ENCODE peak calls at places on chromosomes 5 and 9, in eight cellular contexts. U is K562, N is HCT116, J is GM23338, I is HL-60, Z is GM12878, L is SK-N-SH, F is HepG2. A is an unnamed sample. For H3K27me3, the result is how much of the 10 kb centered on the place peaks cover.

GRCh38 chr5:41371741-41372140 is 138.7 kb downstream of the PLCXD3 start:
- DNase-seq in U (no peak), N (no peak), J (no peak), I (no peak), Z (no peak), L (no peak), F (no peak), A (no peak)

GRCh38 chr5:148084269-148084668 is 20.5 kb downstream of the SPINK5 start:
- DNase-seq in U (no peak), N (no peak), J (peak), I (no peak), Z (no peak), L (no peak), F (no peak), A (no peak)

GRCh38 chr5:151214614-151215545 is 9.0 kb downstream of the CCDC69 start:
- DNase-seq in U (no peak), N (no peak), J (no peak), I (peak), Z (peak), L (no peak), F (peak), A (no peak)

GRCh38 chr9:97703437-97704326 is 6.5 kb upstream of the XPA start:
- DNase-seq in U (no peak), N (peak), J (no peak), I (no peak), Z (peak), L (peak), F (peak), A (peak)

GRCh38 chr5:3276891-3277290 is 318.7 kb upstream of the IRX1 start:
- DNase-seq in U (no peak), N (no peak), J (no peak), I (no peak), Z (no peak), L (no peak), F (no peak), A (no peak)

GRCh38 chr9:81772144-81772543 is 82.8 kb upstream of the TLE1 start:
- DNase-seq in U (no peak), N (no peak), J (no peak), I (no peak), Z (no peak), L (no peak), F (no peak), A (no peak)

GRCh38 chr5:157607371-157608161 is 32.0 kb upstream of the ADAM19 start:
- DNase-seq in U (peak), N (peak), J (no peak), I (no peak), Z (no peak), L (no peak), F (no peak), A (no peak)

GRCh38 chr5:1336749-1337489 is 8.0 kb downstream of the CLPTM1L start:
- DNase-seq in U (no peak), N (no peak), J (no peak), I (no peak), Z (no peak), L (no peak), F (no peak), A (no peak)

GRCh38 chr9:23771746-23772145 is 54.3 kb downstream of the ELAVL2 start:
- DNase-seq in U (no peak), N (no peak), J (no peak), I (no peak), Z (no peak), L (no peak), F (no peak), A (no peak)

GRCh38 chr5:56003179-56003578 is 8.4 kb upstream of the IL6ST start:
- DNase-seq in U (peak), N (peak), J (no peak), I (no peak), Z (no peak), L (no peak), F (peak), A (no peak)

DNA sequence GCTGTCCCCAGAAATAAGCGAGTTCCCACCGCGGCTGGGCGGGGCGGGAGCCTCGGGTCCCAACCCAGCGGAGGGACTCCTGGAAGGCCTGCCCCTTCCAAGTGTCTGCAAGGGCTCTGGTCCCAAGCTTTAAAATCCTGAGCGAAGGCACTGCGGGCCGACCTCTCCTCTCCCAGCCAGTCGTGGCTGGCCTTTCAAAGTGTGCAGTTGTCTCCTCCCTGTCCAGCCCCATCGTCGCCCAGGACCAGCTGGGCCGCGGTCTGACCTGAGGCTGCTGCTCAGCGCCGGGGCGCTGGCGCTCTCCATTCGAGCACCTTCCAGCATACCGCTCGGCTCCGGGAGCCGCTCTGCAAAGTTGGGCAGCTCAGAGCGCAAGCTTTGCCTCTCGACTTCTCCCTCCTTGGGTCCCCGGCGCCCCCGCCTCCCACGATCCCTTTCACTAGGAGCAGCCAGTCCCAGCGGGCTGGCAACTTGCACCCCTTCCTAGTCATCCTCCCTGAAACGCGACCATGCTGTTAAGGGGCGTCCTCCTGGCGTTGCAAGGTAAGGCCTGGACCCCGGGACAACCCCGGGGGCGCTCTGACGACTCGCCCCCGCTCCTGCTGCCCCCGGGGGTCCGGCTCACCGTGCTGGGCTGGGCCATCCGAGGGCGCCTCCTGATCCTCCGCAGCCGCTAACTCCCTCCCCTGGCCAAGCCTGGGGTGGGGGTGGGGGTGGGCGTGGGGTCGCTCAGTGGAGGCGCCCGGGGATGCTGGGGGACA is at the start of gene MAMDC2:
- DNase-seq in U (no peak), N (no peak), J (peak), I (no peak), Z (no peak), L (peak), F (no peak), A (no peak)
- H3K27ac ChIP-seq in U (no peak), N (peak), J (peak), I (no peak), Z (no peak), L (no peak), F (no peak), A (no peak)

GRCh38 chr5:83447533-83447932 is 24.0 kb upstream of the VCAN start:
- DNase-seq in U (no peak), N (no peak), J (peak), I (no peak), Z (no peak), L (no peak), F (no peak), A (no peak)
- H3K27me3 ChIP-seq in U (under half), N (under half), J (under half), I (under half), Z (under half), L (under half), F (under half), A (under half)

GRCh38 chr9:131695366-131696162 is 44.3 kb downstream of the RAPGEF1 start:
- DNase-seq in U (no peak), N (no peak), J (no peak), I (no peak), Z (no peak), L (no peak), F (no peak), A (no peak)

GRCh38 chr9:131696163-131696439 is 43.8 kb downstream of the RAPGEF1 start:
- DNase-seq in U (no peak), N (no peak), J (peak), I (no peak), Z (no peak), L (no peak), F (no peak), A (no peak)

GRCh38 chr9:131697908-131698714 is 41.8 kb downstream of the RAPGEF1 start:
- DNase-seq in U (no peak), N (no peak), J (peak), I (peak), Z (no peak), L (no peak), F (no peak), A (no peak)

GRCh38 chr9:131698715-131699053 is 41.2 kb downstream of the RAPGEF1 start:
- DNase-seq in U (no peak), N (no peak), J (no peak), I (no peak), Z (no peak), L (no peak), F (no peak), A (no peak)

GRCh38 chr9:131697097-131697496 is 42.8 kb downstream of the RAPGEF1 start:
- DNase-seq in U (no peak), N (no peak), J (peak), I (no peak), Z (no peak), L (no peak), F (no peak), A (no peak)
- TF ChIP-seq REST in U (no peak), N (no peak), J (no peak), I (no peak), Z (no peak), L (no peak), F (no peak), A (no peak)

DNA sequence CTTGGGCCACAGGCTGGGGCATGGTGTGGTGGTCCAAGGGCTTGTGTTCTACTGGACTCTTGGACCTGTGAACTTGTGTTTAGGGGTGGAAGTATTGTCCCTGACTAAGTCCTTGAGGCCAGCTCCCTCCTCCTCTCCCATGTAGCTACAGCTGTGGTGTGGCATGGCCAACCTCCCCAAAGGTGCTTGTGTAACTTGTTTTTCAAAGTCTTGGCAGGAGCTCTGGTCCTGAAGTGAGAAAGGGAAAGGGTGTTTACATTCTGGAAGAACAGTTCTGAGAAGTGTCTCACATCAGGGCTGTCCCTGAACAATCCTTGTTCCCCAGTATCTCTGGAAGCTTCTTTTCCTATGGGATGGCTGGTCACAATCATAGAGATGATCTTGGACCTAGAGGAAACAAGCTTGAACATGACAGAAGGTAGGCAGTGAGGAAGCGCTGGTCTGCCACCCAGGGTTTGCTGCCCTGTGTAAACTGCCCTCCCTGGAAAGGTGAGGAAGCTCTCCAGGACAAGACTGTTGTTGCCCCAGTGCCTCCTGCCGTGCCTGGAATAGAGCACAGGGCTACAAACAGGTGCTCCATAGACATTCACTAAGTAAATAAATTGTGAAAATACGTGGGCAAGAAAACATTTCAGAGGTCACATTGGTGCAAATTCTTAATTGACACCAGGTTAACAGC is 64.6 kb upstream of the KLF9 start:
- DNase-seq in U (no peak), N (no peak), J (no peak), I (no peak), Z (no peak), L (no peak), F (no peak), A (no peak)
- H3K27ac ChIP-seq in U (no peak), N (no peak), J (no peak), I (no peak), Z (no peak), L (no peak), F (no peak), A (no peak)

GRCh38 chr9:135739271-135740220 is 37.6 kb downstream of the KCNT1 start:
- DNase-seq in U (no peak), N (no peak), J (no peak), I (no peak), Z (no peak), L (no peak), F (no peak), A (no peak)

GRCh38 chr9:135734616-135735144 is 32.7 kb downstream of the KCNT1 start:
- DNase-seq in U (no peak), N (no peak), J (no peak), I (no peak), Z (no peak), L (no peak), F (no peak), A (no peak)

GRCh38 chr9:135737840-135738521 is 36.0 kb downstream of the KCNT1 start:
- DNase-seq in U (no peak), N (no peak), J (no peak), I (no peak), Z (no peak), L (no peak), F (no peak), A (no peak)

GRCh38 chr9:135736979-135737839 is 35.2 kb downstream of the KCNT1 start:
- DNase-seq in U (no peak), N (no peak), J (no peak), I (no peak), Z (no peak), L (no peak), F (no peak), A (no peak)

GRCh38 chr9:135736265-135736978 is 34.4 kb downstream of the KCNT1 start:
- DNase-seq in U (peak), N (no peak), J (peak), I (no peak), Z (no peak), L (peak), F (no peak), A (no peak)
- H3K27me3 ChIP-seq in U (under half), N (under half), J (under half), I (under half), Z (under half), L (under half), F (half or more), A (under half)

GRCh38 chr5:169628891-169629290 is 8.2 kb upstream of the DOCK2 start:
- DNase-seq in U (no peak), N (no peak), J (no peak), I (no peak), Z (no peak), L (no peak), F (no peak), A (no peak)

GRCh38 chr5:169634606-169635005 is 2.5 kb upstream of the DOCK2 start:
- DNase-seq in U (no peak), N (no peak), J (no peak), I (no peak), Z (no peak), L (no peak), F (no peak), A (no peak)

GRCh38 chr5:169632946-169633345 is 4.1 kb upstream of the DOCK2 start:
- DNase-seq in U (no peak), N (no peak), J (no peak), I (no peak), Z (no peak), L (no peak), F (no peak), A (no peak)

GRCh38 chr5:169629847-169630548 is 7.1 kb upstream of the DOCK2 start:
- DNase-seq in U (no peak), N (no peak), J (no peak), I (no peak), Z (no peak), L (no peak), F (peak), A (no peak)

DNA sequence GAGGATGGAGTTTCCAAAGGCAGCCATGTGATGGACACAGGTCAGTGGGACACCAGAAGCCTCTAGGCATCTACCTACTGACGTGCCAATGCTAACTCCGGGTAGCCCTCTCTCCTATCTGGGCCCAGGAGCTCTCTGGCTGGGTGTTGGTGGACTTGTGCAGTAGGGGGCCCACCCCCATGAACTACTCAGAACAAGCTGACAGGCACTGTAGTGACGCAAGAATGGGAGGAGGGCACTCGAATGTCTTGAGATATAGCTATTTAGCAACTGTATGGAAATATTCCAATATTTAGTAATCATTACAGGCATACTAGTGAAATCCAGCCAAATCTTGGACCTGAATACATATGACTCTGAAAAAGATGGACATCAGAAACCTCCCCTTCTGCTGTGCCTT is 5.7 kb upstream of the DOCK2 start:
- DNase-seq in U (no peak), N (no peak), J (no peak), I (no peak), Z (no peak), L (no peak), F (no peak), A (no peak)
- TF ChIP-seq REST in U (no peak), N (no peak), J (no peak), I (no peak), Z (no peak), L (no peak), F (no peak), A (no peak)

GRCh38 chr5:50439221-50439620 is 1.9 kb downstream of the EMB start:
- DNase-seq in U (no peak), N (no peak), J (no peak), I (no peak), Z (no peak), L (no peak), F (no peak), A (no peak)

GRCh38 chr5:50435131-50435530 is 6.0 kb downstream of the EMB start:
- DNase-seq in U (no peak), N (no peak), J (no peak), I (no peak), Z (no peak), L (no peak), F (no peak), A (no peak)

GRCh38 chr5:50441479-50441815 is 359 bp upstream of the EMB start:
- DNase-seq in U (no peak), N (no peak), J (no peak), I (no peak), Z (no peak), L (no peak), F (no peak), A (peak)

GRCh38 chr5:50445281-50445949 is 4.3 kb upstream of the EMB start:
- DNase-seq in U (no peak), N (no peak), J (no peak), I (peak), Z (peak), L (no peak), F (no peak), A (no peak)

GRCh38 chr5:50440651-50441478 is at the start of gene EMB:
- DNase-seq in U (no peak), N (peak), J (peak), I (peak), Z (no peak), L (peak), F (no peak), A (peak)
- H3K27ac ChIP-seq in U (no peak), N (peak), J (peak), I (peak), Z (peak), L (peak), F (no peak), A (peak)

A was measured in Panc1.